ENCODE peak calls at places on chromosomes 11 and 22, in seven cellular contexts. M is right lobe of liver, H is HFF-Myc, J is AG04449, X is BJ, C is tibial artery, B is AG04450. K is an unnamed sample.

GRCh38 chr11:2759228-2760195 is 59.7 kb upstream of the KCNQ1OT1 start:
- DNase-seq in M (peak; percentile 27), H (no peak), J (no peak), X (no peak), C (peak; percentile 10), B (no peak), K (no peak)

GRCh38 chr11:102157219-102157618 is 47.0 kb downstream of the YAP1 start:
- DNase-seq in M (no peak), H (no peak), J (no peak), X (no peak), C (peak; percentile 77), B (no peak), K (peak; percentile 98)

GRCh38 chr11:2994336-2994730 is 2.2 kb upstream of the NAP1L4 start:
- DNase-seq in M (no peak), H (no peak), J (no peak), X (no peak), C (no peak), B (no peak), K (no peak)

GRCh38 chr22:48301421-48301820 is 1526.3 kb downstream of the BRD1 start:
- DNase-seq in M (no peak), H (no peak), J (no peak), X (no peak), C (no peak), B (no peak), K (no peak)

GRCh38 chr22:19970479-19971275 is 29.1 kb upstream of the TXNRD2 start:
- DNase-seq in M (peak; percentile 91), H (no peak), J (no peak), X (no peak), C (peak; percentile 60), B (no peak), K (no peak)

GRCh38 chr11:1970956-1971355 is 23.8 kb downstream of the MRPL23 start:
- DNase-seq in M (no peak), H (no peak), J (no peak), X (no peak), C (no peak), B (no peak), K (no peak)

GRCh38 chr11:21811572-21811971 is 381.3 kb upstream of the ANO5 start:
- DNase-seq in M (no peak), H (no peak), J (no peak), X (no peak), C (no peak), B (no peak), K (no peak)

GRCh38 chr11:27557223-27557622 is 50.7 kb upstream of the LIN7C start:
- DNase-seq in M (no peak), H (no peak), J (peak; percentile 69), X (no peak), C (no peak), B (no peak), K (no peak)

GRCh38 chr22:38953577-38954413 is 3.6 kb upstream of the APOBEC3A start:
- DNase-seq in M (no peak), H (no peak), J (no peak), X (no peak), C (no peak), B (no peak), K (no peak)

GRCh38 chr11:102914238-102915043 is 39.7 kb upstream of the MMP12 start:
- DNase-seq in M (no peak), H (peak; percentile 33), J (no peak), X (no peak), C (no peak), B (peak; percentile 15), K (no peak)

GRCh38 chr11:19679952-19680823 is 32.4 kb upstream of the NAV2 start:
- DNase-seq in M (peak; percentile 61), H (peak; percentile 83), J (peak; percentile 91), X (peak; percentile 97), C (peak; percentile 96), B (peak; percentile 94), K (peak; percentile 97)

GRCh38 chr22:26479792-26480610 is 3.6 kb downstream of the HPS4 start:
- DNase-seq in M (no peak), H (no peak), J (no peak), X (no peak), C (no peak), B (no peak), K (no peak)
- H3K4me3 ChIP-seq in M (no peak overlapping the region), H (peak overlapping the region; percentile 17), J (no peak overlapping the region), X (no peak overlapping the region), C (no peak overlapping the region), B (no peak overlapping the region), K (peak overlapping the region; percentile 85)

GRCh38 chr11:595400-595799 is 19.1 kb downstream of the PHRF1 start:
- DNase-seq in M (no peak), H (no peak), J (no peak), X (no peak), C (no peak), B (no peak), K (no peak)
- TF ChIP-seq CTCF in M (no peak), H (no peak), J (no peak), X (no peak), C (no peak), B (no peak), K (no peak)

GRCh38 chr11:124875943-124876817 is 10.9 kb downstream of the ROBO3 start:
- DNase-seq in M (peak; percentile 87), H (peak; percentile 85), J (peak; percentile 53), X (peak; percentile 58), C (peak; percentile 92), B (peak; percentile 94), K (peak; percentile 73)

GRCh38 chr11:124876818-124877630 is 11.8 kb downstream of the ROBO3 start:
- DNase-seq in M (no peak), H (no peak), J (no peak), X (no peak), C (no peak), B (no peak), K (no peak)

GRCh38 chr11:124873980-124874379 is 8.7 kb downstream of the ROBO3 start:
- DNase-seq in M (no peak), H (no peak), J (no peak), X (no peak), C (no peak), B (no peak), K (no peak)

GRCh38 chr11:124874571-124875255 is 9.5 kb downstream of the ROBO3 start:
- DNase-seq in M (no peak), H (no peak), J (no peak), X (no peak), C (no peak), B (no peak), K (no peak)

GRCh38 chr11:124875401-124875800 is 10.2 kb downstream of the ROBO3 start:
- DNase-seq in M (no peak), H (no peak), J (no peak), X (no peak), C (no peak), B (no peak), K (no peak)
- H3K4me3 ChIP-seq in M (no peak overlapping the region), H (peak overlapping the region; percentile 55), J (peak overlapping the region; percentile 72), X (peak overlapping the region; percentile 68), C (peak overlapping the region; percentile 59), B (peak overlapping the region; percentile 73), K (peak overlapping the region; percentile 67)

GRCh38 chr11:61827573-61828378 is at the start of gene FADS2:
- DNase-seq in M (peak; percentile 91), H (peak; percentile 82), J (peak; percentile 62), X (peak; percentile 81), C (peak; percentile 94), B (peak; percentile 80), K (peak; percentile 83)
- TF ChIP-seq CTCF in M (no peak), H (no peak), J (peak; percentile 23), X (peak; percentile 16), C (no peak), B (peak; percentile 3), K (peak; percentile 11)

DNA sequence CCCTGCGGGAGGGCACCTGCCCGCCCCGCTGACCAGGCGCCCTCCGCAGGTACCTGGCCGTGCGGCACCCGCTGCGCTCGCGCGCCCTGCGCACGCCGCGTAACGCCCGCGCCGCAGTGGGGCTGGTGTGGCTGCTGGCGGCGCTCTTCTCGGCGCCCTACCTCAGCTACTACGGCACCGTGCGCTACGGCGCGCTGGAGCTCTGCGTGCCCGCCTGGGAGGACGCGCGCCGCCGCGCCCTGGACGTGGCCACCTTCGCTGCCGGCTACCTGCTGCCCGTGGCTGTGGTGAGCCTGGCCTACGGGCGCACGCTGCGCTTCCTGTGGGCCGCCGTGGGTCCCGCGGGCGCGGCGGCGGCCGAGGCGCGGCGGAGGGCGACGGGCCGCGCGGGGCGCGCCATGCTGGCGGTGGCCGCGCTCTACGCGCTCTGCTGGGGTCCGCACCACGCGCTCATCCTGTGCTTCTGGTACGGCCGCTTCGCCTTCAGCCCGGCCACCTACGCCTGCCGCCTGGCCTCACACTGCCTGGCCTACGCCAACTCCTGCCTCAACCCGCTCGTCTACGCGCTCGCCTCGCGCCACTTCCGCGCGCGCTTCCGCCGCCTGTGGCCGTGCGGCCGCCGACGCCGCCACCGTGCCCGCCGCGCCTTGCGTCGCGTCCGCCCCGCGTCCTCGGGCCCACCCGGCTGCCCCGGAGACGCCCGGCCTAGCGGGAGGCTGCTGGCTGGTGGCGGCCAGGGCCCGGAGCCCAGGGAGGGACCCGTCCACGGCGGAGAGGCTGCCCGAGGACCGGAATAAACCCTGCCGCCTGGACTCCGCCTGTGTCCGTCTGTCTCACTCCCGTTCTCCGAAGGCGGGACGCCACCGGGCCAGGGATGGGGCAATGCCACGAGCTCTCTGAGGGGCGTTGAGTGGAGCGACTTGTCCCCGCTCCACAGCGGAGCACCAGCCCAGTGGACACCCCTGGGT is 1.8 kb downstream of the GALR3 start:
- DNase-seq in M (no peak), H (no peak), J (no peak), X (no peak), C (no peak), B (no peak), K (no peak)
- H3K4me3 ChIP-seq in M (no peak overlapping the region), H (no peak overlapping the region), J (peak overlapping the region; percentile 46), X (peak overlapping the region; percentile 27), C (peak overlapping the region; percentile 44), B (peak overlapping the region; percentile 47), K (peak overlapping the region; percentile 23)

K was measured in retinal pigment epithelial cell.